ENCODE peak calls at places on chromosome 2, in ten cellular contexts. A is NCI-H460; X is WTC11; J is GM20000; Y is activated T-helper 1 cell treated with anti-CD3 and anti-CD28 coated beads, Interleukin-12 subunit alpha, Interleukin-12 subunit beta, Interleukin-2, Interleukin-4 antibody, amounts not matched to agents 30 ng/mL and 10 ng/mL and 1 ng/mL, durations not matched to agents 14 hours and 24 hours and 36 hours; Z is activated CD8-positive, alpha-beta memory T cell treated with anti-CD3 and anti-CD28 coated beads for 24 hours; S is ACHN; M is posterior cingulate gyrus; P is effector memory CD8-positive, alpha-beta T cell; Q is iPS-NIHi11. E is an unnamed sample.

GRCh38 chr2:109164739-109165221 is 35.8 kb downstream of the SH3RF3 start:
- DNase-seq in A (no peak), X (no peak), J (no peak), Y (no peak), Z (no peak), S (no peak), M (no peak), P (no peak), Q (no peak), E (no peak)

GRCh38 chr2:45617496-45617895 is 6.4 kb upstream of the SRBD1 start:
- DNase-seq in A (no peak), X (no peak), J (no peak), Y (no peak), Z (no peak), S (no peak), M (no peak), P (no peak), Q (no peak), E (no peak)

GRCh38 chr2:9752441-9753275 is 90.6 kb upstream of the TAF1B start:
- DNase-seq in A (peak; percentile 9), X (no peak), J (peak; percentile 59), Y (peak; percentile 73), Z (peak; percentile 90), S (peak; percentile 49), M (peak; percentile 57), P (peak; percentile 68), Q (no peak), E (no peak)

GRCh38 chr2:121858847-121859246 is 103.4 kb downstream of the TSN start:
- DNase-seq in A (no peak), X (no peak), J (no peak), Y (no peak), Z (no peak), S (no peak), M (no peak), P (no peak), Q (no peak), E (no peak)

GRCh38 chr2:215613265-215613664 is 177.4 kb upstream of the FN1 start:
- DNase-seq in A (no peak), X (peak; percentile 45), J (no peak), Y (no peak), Z (no peak), S (no peak), M (no peak), P (no peak), Q (peak; percentile 21), E (no peak)

GRCh38 chr2:190468814-190469569 is 60.8 kb downstream of the MFSD6 start:
- DNase-seq in A (peak; percentile 7), X (no peak), J (peak; percentile 15), Y (no peak), Z (no peak), S (peak; percentile 76), M (no peak), P (no peak), Q (peak; percentile 29), E (peak; percentile 14)

GRCh38 chr2:218405365-218406208 is 5.9 kb downstream of the CTDSP1 start:
- DNase-seq in A (no peak), X (peak; percentile 40), J (no peak), Y (no peak), Z (peak; percentile 69), S (peak; percentile 15), M (no peak), P (no peak), Q (no peak), E (no peak)

GRCh38 chr2:153479527-153479926 is 965 bp upstream of the RPRM start:
- DNase-seq in A (no peak), X (no peak), J (peak; percentile 15), Y (no peak), Z (no peak), S (no peak), M (no peak), P (no peak), Q (no peak), E (no peak)

GRCh38 chr2:207848545-207848928 is 78.8 kb upstream of the FZD5 start:
- DNase-seq in A (no peak), X (no peak), J (no peak), Y (no peak), Z (no peak), S (no peak), M (no peak), P (no peak), Q (no peak), E (no peak)

GRCh38 chr2:127510073-127510472 is 16.2 kb downstream of the IWS1 start:
- DNase-seq in A (no peak), X (no peak), J (no peak), Y (no peak), Z (no peak), S (no peak), M (no peak), P (no peak), Q (no peak), E (no peak)

GRCh38 chr2:111032721-111033532 is 87.8 kb upstream of the BCL2L11 start:
- DNase-seq in A (peak; percentile 43), X (no peak), J (no peak), Y (no peak), Z (peak; percentile 56), S (peak; percentile 47), M (no peak), P (no peak), Q (no peak), E (no peak)

GRCh38 chr2:57429821-57430220 is 616.8 kb upstream of the VRK2 start:
- DNase-seq in A (no peak), X (no peak), J (no peak), Y (no peak), Z (no peak), S (no peak), M (no peak), P (no peak), Q (no peak), E (no peak)

GRCh38 chr2:25043241-25043867 is 1.5 kb downstream of the EFR3B start:
- DNase-seq in A (no peak), X (peak; percentile 20), J (peak; percentile 32), Y (no peak), Z (peak; percentile 80), S (peak; percentile 85), M (no peak), P (no peak), Q (peak; percentile 38), E (no peak)

GRCh38 chr2:101617188-101617587 is 80.3 kb upstream of the MAP4K4 start:
- DNase-seq in A (no peak), X (no peak), J (no peak), Y (no peak), Z (no peak), S (no peak), M (no peak), P (no peak), Q (no peak), E (no peak)

GRCh38 chr2:195121341-195121740 is 535.7 kb upstream of the SLC39A10 start:
- DNase-seq in A (no peak), X (no peak), J (no peak), Y (no peak), Z (no peak), S (no peak), M (no peak), P (no peak), Q (no peak), E (no peak)

GRCh38 chr2:102790086-102790453 is 28.2 kb downstream of the TMEM182 start:
- DNase-seq in A (no peak), X (no peak), J (no peak), Y (no peak), Z (no peak), S (no peak), M (no peak), P (no peak), Q (no peak), E (no peak)

GRCh38 chr2:204468689-204469429 is 76.4 kb upstream of the PARD3B start:
- DNase-seq in A (peak; percentile 65), X (no peak), J (no peak), Y (no peak), Z (no peak), S (no peak), M (no peak), P (no peak), Q (no peak), E (no peak)

GRCh38 chr2:36708119-36708741 is 11.7 kb downstream of the VIT start:
- DNase-seq in A (no peak), X (no peak), J (no peak), Y (no peak), Z (no peak), S (peak; percentile 11), M (no peak), P (no peak), Q (no peak), E (no peak)

GRCh38 chr2:64661770-64662169 is 8.1 kb upstream of the SERTAD2 start:
- DNase-seq in A (no peak), X (no peak), J (no peak), Y (no peak), Z (no peak), S (no peak), M (no peak), P (no peak), Q (no peak), E (no peak)

GRCh38 chr2:43100883-43101662 is 125.3 kb downstream of the ZFP36L2 start:
- DNase-seq in A (no peak), X (peak; percentile 73), J (no peak), Y (no peak), Z (no peak), S (peak; percentile 34), M (peak; percentile 96), P (no peak), Q (peak; percentile 87), E (peak; percentile 88)

GRCh38 chr2:53033416-53033815 is 734.2 kb upstream of the CHAC2 start:
- DNase-seq in A (no peak), X (no peak), J (no peak), Y (no peak), Z (no peak), S (peak; percentile 7), M (no peak), P (no peak), Q (no peak), E (no peak)

GRCh38 chr2:177306550-177306949 is 42.0 kb upstream of the NFE2L2 start:
- DNase-seq in A (no peak), X (no peak), J (no peak), Y (no peak), Z (no peak), S (no peak), M (no peak), P (no peak), Q (no peak), E (no peak)

GRCh38 chr2:225108805-225109204 is 66.5 kb upstream of the DOCK10 start:
- DNase-seq in A (no peak), X (no peak), J (no peak), Y (no peak), Z (no peak), S (no peak), M (no peak), P (no peak), Q (no peak), E (no peak)

GRCh38 chr2:36410681-36411080 is 55.1 kb downstream of the CRIM1 start:
- DNase-seq in A (no peak), X (no peak), J (no peak), Y (no peak), Z (no peak), S (no peak), M (no peak), P (no peak), Q (no peak), E (no peak)